ENCODE peak calls at places on chromosomes 11 and 22, in nine cellular contexts. T is HFFc6; I is retinal pigment epithelial cell; X is Calu3; L is CD8-positive, alpha-beta T cell; N is uterus; E is heart left ventricle; M is breast epithelium; G is RWPE1. F is an unnamed sample.

GRCh38 chr11:10294289-10294953 is 402 bp upstream of the SBF2 start:
- DNase-seq in T (peak), I (no peak), X (peak), L (no peak), N (peak), E (peak), M (peak), G (peak), F (peak)

GRCh38 chr22:19868773-19869471 is 14.2 kb upstream of the GNB1L start:
- DNase-seq in T (no peak), I (no peak), X (no peak), L (peak), N (peak), E (peak), M (no peak), G (no peak), F (peak)

GRCh38 chr11:1200611-1201191 is 22.2 kb upstream of the MUC5B start:
- DNase-seq in T (no peak), I (no peak), X (no peak), L (no peak), N (no peak), E (peak), M (no peak), G (no peak), F (no peak)

GRCh38 chr11:48122246-48122645 is 94.4 kb upstream of the OR4B1 start:
- DNase-seq in T (no peak), I (no peak), X (no peak), L (no peak), N (no peak), E (no peak), M (no peak), G (no peak), F (no peak)

GRCh38 chr22:41565403-41566054 is 4.7 kb downstream of the CSDC2 start:
- DNase-seq in T (peak), I (no peak), X (peak), L (no peak), N (peak), E (peak), M (no peak), G (peak), F (peak)

GRCh38 chr11:90178751-90179150 is 44.1 kb downstream of the CHORDC1 start:
- DNase-seq in T (no peak), I (no peak), X (peak), L (no peak), N (no peak), E (no peak), M (no peak), G (peak), F (peak)

GRCh38 chr11:35045219-35045819 is 93.7 kb upstream of the CD44 start:
- DNase-seq in T (no peak), I (no peak), X (no peak), L (peak), N (no peak), E (no peak), M (no peak), G (no peak), F (no peak)

GRCh38 chr11:119643212-119643877 is 85.7 kb downstream of the NECTIN1 start:
- DNase-seq in T (no peak), I (no peak), X (no peak), L (no peak), N (no peak), E (no peak), M (no peak), G (no peak), F (no peak)

GRCh38 chr11:64762277-64762915 is 2.6 kb upstream of the PYGM start:
- DNase-seq in T (no peak), I (no peak), X (no peak), L (no peak), N (no peak), E (no peak), M (no peak), G (no peak), F (peak)

GRCh38 chr11:62575837-62576236 is 2.1 kb upstream of the EEF1G start:
- DNase-seq in T (no peak), I (no peak), X (no peak), L (no peak), N (no peak), E (no peak), M (no peak), G (no peak), F (no peak)

GRCh38 chr11:71199226-71199815 is 53.1 kb downstream of the SHANK2 start:
- DNase-seq in T (no peak), I (no peak), X (no peak), L (no peak), N (no peak), E (no peak), M (no peak), G (no peak), F (peak)

GRCh38 chr11:1570896-1571759 is 943 bp downstream of the DUSP8 start:
- DNase-seq in T (no peak), I (no peak), X (peak), L (no peak), N (no peak), E (peak), M (peak), G (no peak), F (no peak)

GRCh38 chr11:70522613-70523311 is 124.4 kb downstream of the CTTN start:
- DNase-seq in T (no peak), I (no peak), X (no peak), L (no peak), N (no peak), E (no peak), M (no peak), G (no peak), F (no peak)

GRCh38 chr11:115659061-115659963 is 155.1 kb upstream of the CADM1 start:
- DNase-seq in T (no peak), I (no peak), X (no peak), L (no peak), N (no peak), E (peak), M (no peak), G (no peak), F (no peak)

GRCh38 chr11:69449320-69450063 is 32.0 kb upstream of the LINC01488 start:
- DNase-seq in T (peak), I (no peak), X (peak), L (no peak), N (peak), E (peak), M (no peak), G (no peak), F (no peak)

GRCh38 chr11:2206291-2206690 is 34.7 kb upstream of the TH start:
- DNase-seq in T (no peak), I (no peak), X (no peak), L (peak), N (peak), E (no peak), M (peak), G (no peak), F (no peak)

GRCh38 chr22:50739894-50740293 is 1.9 kb downstream of the ACR start:
- DNase-seq in T (no peak), I (no peak), X (no peak), L (no peak), N (no peak), E (no peak), M (no peak), G (no peak), F (no peak)

GRCh38 chr22:43734370-43735005 is 77.6 kb downstream of the EFCAB6 start:
- DNase-seq in T (no peak), I (no peak), X (no peak), L (no peak), N (no peak), E (no peak), M (no peak), G (no peak), F (no peak)

GRCh38 chr22:27900153-27900552 is 18.9 kb downstream of the PITPNB start:
- DNase-seq in T (no peak), I (no peak), X (no peak), L (no peak), N (no peak), E (no peak), M (no peak), G (no peak), F (no peak)

GRCh38 chr11:115545811-115546210 is 41.6 kb upstream of the CADM1 start:
- DNase-seq in T (no peak), I (no peak), X (no peak), L (no peak), N (no peak), E (no peak), M (no peak), G (no peak), F (no peak)

GRCh38 chr11:118485273-118485672 is 42.0 kb upstream of the TTC36 start:
- DNase-seq in T (no peak), I (no peak), X (no peak), L (no peak), N (no peak), E (no peak), M (no peak), G (peak), F (no peak)

GRCh38 chr22:10778296-10778814 is 4749.6 kb upstream of the OR11H1 start:
- DNase-seq in T (no peak), I (no peak), X (no peak), L (no peak), N (no peak), E (no peak), M (no peak), G (no peak), F (no peak)
- TF ChIP-seq CTCF in T (no peak), I (no peak), X (no peak), L (no peak), N (no peak), E (no peak), M (no peak), G (no peak), F (no peak)

DNA sequence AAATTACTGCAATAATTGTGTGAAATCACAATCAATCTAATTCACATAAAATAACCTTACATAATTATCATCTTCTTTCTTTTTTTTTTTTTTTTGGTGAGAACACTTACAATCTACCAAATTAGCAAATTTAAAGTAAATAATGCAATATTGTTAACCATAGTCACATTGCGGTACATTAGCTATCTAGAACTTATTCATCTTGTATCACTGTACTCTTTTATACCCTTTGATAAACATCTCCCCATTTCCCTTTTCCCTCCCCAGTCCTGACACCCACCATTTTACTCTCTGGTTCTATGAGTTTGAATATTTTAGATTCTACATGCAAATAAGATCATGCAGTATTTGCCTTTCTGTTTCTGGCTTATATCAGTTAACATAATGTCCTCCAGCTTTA is 24.0 kb upstream of the PRAME start:
- DNase-seq in T (no peak), I (no peak), X (no peak), L (no peak), N (no peak), E (no peak), M (no peak), G (no peak), F (no peak)
- TF ChIP-seq CTCF in T (no peak), I (no peak), X (no peak), L (no peak), N (no peak), E (no peak), M (no peak), G (no peak), F (no peak)

DNA sequence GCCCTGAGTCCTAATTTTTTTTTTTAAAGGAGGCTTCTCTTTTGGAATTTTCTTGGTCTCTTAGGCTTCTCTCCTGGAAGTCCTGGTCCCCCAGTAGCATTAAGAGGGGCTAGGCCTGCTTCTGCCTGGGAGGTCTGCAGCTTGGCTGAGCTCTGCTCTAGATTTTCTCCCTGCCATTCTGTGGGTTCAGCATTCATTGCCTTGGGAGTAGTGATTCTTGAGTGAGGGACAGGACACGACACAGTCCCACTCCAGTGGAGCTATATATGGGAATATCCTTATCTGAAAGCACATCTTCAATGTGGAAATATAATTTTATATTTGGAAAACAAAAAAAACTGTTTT is 3.7 kb downstream of the IGSF22 start:
- DNase-seq in T (no peak), I (no peak), X (no peak), L (no peak), N (no peak), E (no peak), M (no peak), G (no peak), F (no peak)
- TF ChIP-seq CTCF in T (peak), I (no peak), X (peak), L (peak), N (no peak), E (peak), M (no peak), G (peak), F (no peak)

GRCh38 chr11:103609117-103610066 is 427.0 kb upstream of the DDI1 start:
- DNase-seq in T (peak), I (peak), X (peak), L (no peak), N (no peak), E (no peak), M (no peak), G (peak), F (peak)
- TF ChIP-seq CTCF in T (peak), I (peak), X (peak), L (no peak), N (no peak), E (no peak), M (no peak), G (peak), F (peak)

DNA sequence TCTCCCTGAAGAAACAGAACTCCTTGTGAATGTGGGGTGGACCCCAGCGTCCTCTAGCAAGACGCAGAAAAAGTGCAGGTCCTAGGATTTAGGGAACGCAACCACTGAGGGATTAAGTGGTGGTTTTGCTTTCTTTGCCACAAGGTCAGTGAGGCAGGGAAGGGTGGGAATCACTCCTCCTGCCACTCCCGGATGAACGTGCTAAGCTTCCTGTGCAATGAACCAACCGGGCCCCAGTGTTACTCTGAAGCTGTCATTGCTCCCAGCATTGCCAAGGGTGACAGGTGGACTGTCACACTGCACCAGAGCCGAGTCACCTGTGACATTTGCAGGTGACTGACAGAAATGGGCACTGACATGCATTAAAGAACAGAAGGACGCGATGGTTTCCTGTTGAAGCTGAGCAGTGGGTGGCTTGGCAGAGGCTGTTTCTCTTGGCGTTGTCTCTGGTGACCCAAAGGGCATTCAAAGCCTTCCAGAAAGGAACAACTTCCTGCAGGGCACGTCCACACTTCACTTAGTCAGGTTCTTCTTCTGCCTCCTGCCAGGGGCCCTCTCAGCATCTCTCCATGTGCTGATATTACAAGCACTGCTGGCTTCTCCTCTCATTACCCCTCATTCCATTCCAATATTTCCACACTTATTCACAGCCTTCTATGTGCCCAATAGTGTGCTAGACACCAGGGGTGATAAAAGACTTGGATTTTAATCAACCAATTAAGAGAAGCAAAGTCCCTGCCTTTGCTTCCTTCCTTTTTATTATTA is 9.7 kb downstream of the KIRREL3 start:
- DNase-seq in T (peak), I (no peak), X (no peak), L (no peak), N (no peak), E (no peak), M (no peak), G (no peak), F (no peak)
- TF ChIP-seq CTCF in T (peak), I (no peak), X (no peak), L (peak), N (no peak), E (no peak), M (peak), G (peak), F (no peak)

DNA sequence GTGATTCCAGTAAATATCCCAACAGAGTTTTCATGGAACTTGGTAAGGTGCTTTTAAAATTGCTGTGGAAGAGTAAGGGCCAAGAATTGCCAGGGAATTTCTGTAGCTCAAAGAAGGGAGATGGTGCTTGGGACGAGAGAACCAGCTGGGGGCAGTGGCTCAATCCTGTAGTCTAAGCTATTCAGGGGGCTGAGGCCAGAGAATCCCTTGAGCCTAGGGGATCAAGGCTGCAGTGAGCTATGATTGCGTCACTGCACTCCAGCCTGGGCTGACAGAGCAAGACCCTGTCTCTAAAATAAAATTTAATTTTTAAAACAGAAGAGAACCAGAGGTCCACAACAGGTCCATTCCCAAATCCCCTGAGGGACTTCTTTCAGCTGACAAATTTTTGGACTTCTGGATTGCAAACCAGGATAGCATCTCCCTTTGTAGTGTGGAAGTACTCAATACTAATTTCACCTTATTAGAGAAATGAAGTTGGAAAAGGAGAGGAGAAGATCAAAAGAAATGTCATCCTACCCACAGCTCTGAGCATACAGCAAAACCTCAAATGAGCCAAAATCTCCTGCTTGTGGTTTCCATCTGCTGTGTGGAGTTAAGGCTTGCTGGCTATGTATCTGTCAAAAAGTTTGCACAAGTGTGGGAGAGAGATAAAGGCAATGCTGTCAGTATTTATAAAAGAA is 59.2 kb upstream of the CLPB start:
- DNase-seq in T (no peak), I (no peak), X (no peak), L (no peak), N (no peak), E (no peak), M (no peak), G (no peak), F (no peak)
- TF ChIP-seq CTCF in T (no peak), I (no peak), X (no peak), L (no peak), N (no peak), E (no peak), M (no peak), G (no peak), F (no peak)

GRCh38 chr11:17651061-17651460 is 68.3 kb upstream of the MYOD1 start:
- DNase-seq in T (no peak), I (no peak), X (no peak), L (no peak), N (no peak), E (no peak), M (no peak), G (no peak), F (no peak)
- TF ChIP-seq CTCF in T (no peak), I (no peak), X (no peak), L (no peak), N (no peak), E (no peak), M (no peak), G (no peak), F (no peak)

F was measured in epithelial cell of esophagus.